ENCODE peak calls at places on chromosomes 4 and X, in seven cellular contexts. Q is HL-60, U is K562, G is MM.1S, C is left lung, A is psoas muscle, I is thyroid gland. S is an unnamed sample.

GRCh38 chrX:71171110-71171801 is 26.6 kb downstream of the NLGN3 start:
- DNase-seq in U (peak), A (no peak), Q (peak), I (no peak), C (no peak), G (no peak), S (peak)

GRCh38 chr4:6938237-6938636 is 28.6 kb downstream of the TBC1D14 start:
- DNase-seq in A (peak), G (no peak), I (no peak), U (no peak), Q (peak), C (peak), S (peak)

GRCh38 chrX:40085086-40085551 is 12.6 kb downstream of the BCOR start:
- DNase-seq in G (no peak), U (no peak), I (peak), Q (no peak), C (no peak), A (no peak), S (peak)

GRCh38 chrX:29348288-29348687 is 761.0 kb downstream of the IL1RAPL1 start:
- DNase-seq in G (no peak), Q (no peak), C (no peak), U (no peak), A (no peak), I (no peak), S (no peak)

GRCh38 chr4:173883821-173884220 is 353.8 kb upstream of the HAND2 start:
- DNase-seq in C (no peak), I (no peak), A (no peak), U (no peak), Q (no peak), G (no peak), S (no peak)

GRCh38 chr4:5683566-5683965 is 24.8 kb downstream of the EVC2 start:
- DNase-seq in C (no peak), A (no peak), U (peak), I (no peak), Q (no peak), G (no peak), S (no peak)

GRCh38 chr4:68773699-68774098 is 42.1 kb upstream of the UGT2B10 start:
- DNase-seq in G (no peak), Q (no peak), C (no peak), I (no peak), A (no peak), U (no peak), S (no peak)

GRCh38 chrX:104972737-104973136 is 247.8 kb downstream of the TEX13A start:
- DNase-seq in I (no peak), Q (no peak), U (no peak), G (no peak), A (no peak), C (no peak), S (no peak)

GRCh38 chr4:28744066-28744465 is 1883.4 kb downstream of the STIM2 start:
- DNase-seq in G (no peak), U (no peak), Q (no peak), C (no peak), I (no peak), A (no peak), S (no peak)

GRCh38 chr4:40721730-40722171 is 28.0 kb upstream of the NSUN7 start:
- DNase-seq in A (no peak), I (no peak), Q (no peak), U (no peak), G (no peak), C (no peak), S (no peak)

GRCh38 chrX:30620980-30621716 is 32.1 kb upstream of the GK start:
- DNase-seq in I (no peak), G (no peak), C (no peak), U (peak), A (no peak), Q (peak), S (peak)

GRCh38 chr4:144591401-144591800 is 54.6 kb upstream of the HHIP start:
- DNase-seq in U (no peak), G (no peak), A (no peak), C (peak), Q (no peak), I (peak), S (no peak)

GRCh38 chrX:70289168-70289792 is 447 bp downstream of the PDZD11 start:
- DNase-seq in Q (no peak), G (no peak), I (no peak), U (peak), C (no peak), A (no peak), S (no peak)

GRCh38 chrX:40755291-40756249 is 20.2 kb upstream of the MED14 start:
- DNase-seq in I (peak), Q (no peak), U (no peak), A (peak), C (no peak), G (no peak), S (peak)

GRCh38 chrX:130053236-130053635 is 57.1 kb downstream of the ELF4 start:
- DNase-seq in A (no peak), U (no peak), C (no peak), Q (no peak), I (no peak), G (no peak), S (no peak)

GRCh38 chrX:149145845-149146285 is 359.2 kb downstream of the IDS start:
- DNase-seq in C (no peak), A (no peak), I (no peak), G (no peak), U (peak), Q (no peak), S (no peak)

GRCh38 chr4:181933471-181933870 is 309.7 kb upstream of the TENM3 start:
- DNase-seq in U (no peak), C (no peak), I (no peak), Q (no peak), G (no peak), A (no peak), S (no peak)

GRCh38 chr4:124203613-124204284 is 508.8 kb downstream of the ANKRD50 start:
- DNase-seq in G (no peak), C (no peak), Q (no peak), U (no peak), I (no peak), A (no peak), S (no peak)

GRCh38 chr4:176526704-176527103 is 206.9 kb downstream of the SPCS3 start:
- DNase-seq in C (no peak), A (no peak), U (no peak), I (no peak), Q (no peak), G (no peak), S (no peak)

GRCh38 chr4:114879916-114880315 is 233.5 kb downstream of the NDST4 start:
- DNase-seq in I (no peak), Q (no peak), C (no peak), A (no peak), G (no peak), U (no peak), S (no peak)

GRCh38 chrX:79975605-79976004 is 38.9 kb upstream of the TBX22 start:
- DNase-seq in G (peak), A (no peak), U (no peak), C (no peak), Q (no peak), I (no peak), S (no peak)

GRCh38 chrX:41471786-41472185 is 24.6 kb downstream of the NYX start:
- DNase-seq in Q (no peak), C (no peak), G (no peak), A (no peak), I (peak), U (no peak), S (no peak)

GRCh38 chr4:26326791-26327190 is 6.0 kb downstream of the RBPJ start:
- DNase-seq in C (no peak), Q (no peak), U (no peak), A (no peak), I (no peak), G (no peak), S (no peak)

GRCh38 chr4:67204441-67204840 is 340.9 kb downstream of the CENPC start:
- DNase-seq in I (no peak), A (no peak), G (no peak), C (no peak), Q (no peak), U (peak), S (no peak)

GRCh38 chr4:98659106-98659592 is 738 bp upstream of the TSPAN5 start:
- DNase-seq in Q (no peak), A (no peak), U (no peak), G (no peak), C (no peak), I (peak), S (no peak)

GRCh38 chr4:184104419-184105101 is 113.1 kb downstream of the ENPP6 start:
- DNase-seq in U (no peak), C (no peak), G (no peak), A (no peak), I (no peak), Q (no peak), S (no peak)

GRCh38 chr4:8537041-8537461 is 43.1 kb upstream of the GPR78 start:
- DNase-seq in I (peak), Q (no peak), G (no peak), C (peak), U (peak), A (peak), S (peak)

GRCh38 chrX:110280954-110281353 is 36.9 kb downstream of the AMMECR1 start:
- DNase-seq in G (no peak), Q (no peak), C (no peak), I (no peak), U (no peak), A (no peak), S (no peak)

GRCh38 chr4:2352171-2352570 is 66.3 kb downstream of the ZFYVE28 start:
- DNase-seq in Q (no peak), I (no peak), U (no peak), C (no peak), G (no peak), A (no peak), S (peak)

GRCh38 chr4:22668301-22668700 is 24.4 kb upstream of the GBA3 start:
- DNase-seq in U (no peak), G (peak), A (no peak), I (no peak), C (no peak), Q (no peak), S (no peak)

GRCh38 chr4:176084769-176085168 is 19.1 kb downstream of the WDR17 start:
- DNase-seq in Q (no peak), G (no peak), A (no peak), C (no peak), I (no peak), U (no peak), S (no peak)

GRCh38 chrX:41875142-41875541 is 48.2 kb downstream of the CASK start:
- DNase-seq in I (no peak), G (no peak), A (no peak), Q (no peak), U (no peak), C (no peak), S (no peak)

GRCh38 chr4:153603835-153604234 is 80.2 kb upstream of the TLR2 start:
- DNase-seq in I (no peak), G (no peak), U (no peak), C (no peak), A (no peak), Q (no peak), S (no peak)

GRCh38 chr4:1540601-1541375 is 134.5 kb upstream of the NKX1-1 start:
- DNase-seq in Q (no peak), A (peak), I (no peak), U (peak), C (no peak), G (no peak), S (no peak)

GRCh38 chrX:641671-642435 is 11.3 kb downstream of the SHOX start:
- DNase-seq in Q (no peak), G (no peak), I (no peak), A (peak), U (no peak), C (no peak), S (no peak)

GRCh38 chr4:27248829-27249228 is 388.2 kb downstream of the STIM2 start:
- DNase-seq in I (no peak), A (no peak), U (no peak), G (no peak), C (no peak), Q (no peak), S (no peak)

DNA sequence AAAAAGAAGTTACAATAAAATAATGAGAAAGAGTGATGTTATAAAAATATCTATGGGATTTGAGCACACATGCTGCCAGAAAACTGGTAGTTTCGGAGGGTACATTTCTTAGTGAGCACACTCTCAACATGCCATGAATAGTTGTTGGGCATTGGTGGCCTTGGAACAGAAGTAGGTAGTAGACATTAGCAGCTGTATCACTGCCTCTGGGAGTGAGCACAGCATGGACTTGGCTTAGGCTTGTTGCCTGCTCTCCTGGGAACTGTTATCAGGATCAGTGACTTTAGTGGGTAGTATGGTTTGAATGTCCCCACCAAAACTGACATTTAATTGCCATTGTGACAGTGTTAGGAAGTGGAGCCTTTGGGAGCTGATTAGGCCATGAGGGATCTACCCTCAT is 13.3 kb upstream of the PDLIM3 start:
- DNase-seq in G (no peak), I (no peak), Q (no peak), C (no peak), A (no peak), U (no peak), S (no peak)
- H3K27ac ChIP-seq in G (no peak), I (no peak), Q (no peak), C (no peak), A (no peak), U (no peak), S (no peak)

GRCh38 chrX:19640063-19640462 is 124.8 kb upstream of the MAP3K15 start:
- DNase-seq in U (no peak), Q (no peak), A (no peak), I (peak), G (no peak), C (no peak), S (no peak)

GRCh38 chrX:19640693-19641374 is 125.5 kb upstream of the MAP3K15 start:
- DNase-seq in A (no peak), U (peak), C (no peak), I (peak), Q (no peak), G (no peak), S (no peak)

GRCh38 chrX:19642517-19643109 is 127.3 kb upstream of the MAP3K15 start:
- DNase-seq in A (no peak), Q (no peak), I (no peak), U (no peak), C (no peak), G (no peak), S (no peak)

GRCh38 chrX:19636989-19637388 is 121.7 kb upstream of the MAP3K15 start:
- DNase-seq in I (no peak), Q (no peak), U (no peak), G (no peak), C (no peak), A (no peak), S (no peak)

DNA sequence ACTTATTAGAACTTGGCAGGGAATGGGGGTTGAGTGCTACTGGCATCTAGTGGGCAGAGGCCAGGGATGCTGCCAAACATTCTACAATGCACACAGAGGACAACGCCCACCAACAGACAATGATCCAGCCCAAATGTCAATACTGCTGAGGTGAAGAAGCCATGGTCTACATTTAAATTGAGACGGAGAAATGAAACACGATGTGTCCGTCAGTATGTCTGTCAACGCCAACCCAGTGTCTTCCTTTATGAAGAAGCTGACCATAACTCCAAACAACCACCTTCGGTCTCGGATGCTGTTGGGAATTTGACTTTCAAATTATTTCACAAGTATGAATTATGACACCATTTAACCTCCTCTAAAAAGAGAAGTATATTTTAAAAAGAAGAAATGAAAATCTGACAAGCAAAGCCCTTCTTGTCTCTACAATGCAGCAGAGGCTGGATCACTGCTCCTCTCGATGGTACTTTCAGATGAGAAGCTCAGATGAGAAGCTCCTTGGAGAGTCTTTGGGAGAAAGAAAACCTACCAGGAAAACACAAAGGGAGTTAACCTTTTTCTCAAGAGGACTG is 123.7 kb upstream of the MAP3K15 start:
- DNase-seq in G (no peak), U (no peak), I (no peak), C (no peak), A (no peak), Q (no peak), S (no peak)
- H3K4me3 ChIP-seq in G (no peak), U (no peak), I (no peak), C (no peak), A (no peak), Q (no peak), S (no peak)

DNA sequence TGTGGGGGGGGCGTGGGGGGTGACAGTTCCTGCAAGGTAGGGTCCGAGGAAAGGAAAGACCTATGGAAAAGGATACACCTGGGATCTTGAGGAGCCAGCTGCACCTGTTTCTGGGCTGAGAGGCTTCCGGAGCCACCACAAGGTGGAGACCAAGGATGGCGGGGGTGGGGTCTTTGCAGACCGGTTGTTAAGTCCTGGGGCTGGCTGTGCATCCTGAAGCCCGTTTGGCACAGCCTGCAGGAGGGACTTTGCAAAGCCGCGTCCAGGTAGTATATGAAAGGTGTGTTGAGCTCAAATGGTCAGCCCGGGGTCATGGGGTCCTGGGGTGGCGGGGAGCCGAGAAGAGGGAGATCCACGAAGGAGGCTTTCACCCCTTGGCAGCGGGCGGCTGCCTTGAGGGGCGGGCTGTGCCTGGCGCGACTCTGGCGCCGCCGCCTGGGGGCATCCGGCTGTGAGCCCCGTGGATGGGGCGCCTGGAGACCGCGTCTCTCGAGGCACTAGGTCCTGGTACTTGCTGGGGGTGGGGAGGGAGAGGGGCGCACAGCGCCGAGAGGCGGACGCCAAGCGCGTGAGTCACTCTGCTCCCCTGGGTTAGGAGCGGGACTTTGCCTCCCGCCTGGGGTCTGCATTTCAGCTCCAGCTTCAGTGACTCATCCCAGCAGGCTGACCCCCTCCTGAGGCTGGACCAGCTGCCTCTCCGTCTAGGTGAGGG is 58.2 kb upstream of the DYNLT3 start:
- DNase-seq in C (peak), A (no peak), U (peak), I (no peak), G (no peak), Q (no peak), S (peak)
- TF ChIP-seq CTCF in C (no peak), A (no peak), U (no peak), I (no peak), G (peak), Q (no peak), S (no peak)

GRCh38 chrX:85052207-85052606 is 48.5 kb downstream of the APOOL start:
- DNase-seq in U (no peak), C (no peak), G (no peak), A (no peak), I (no peak), Q (no peak), S (no peak)
- H3K27ac ChIP-seq in U (no peak), C (no peak), G (no peak), A (no peak), I (no peak), Q (no peak), S (no peak)

GRCh38 chr4:129167640-129168260 is 71.8 kb downstream of the C4orf33 start:
- DNase-seq in C (no peak), I (peak), G (no peak), A (no peak), U (peak), Q (no peak), S (no peak)
- H3K4me3 ChIP-seq in C (no peak), I (no peak), G (no peak), A (no peak), U (no peak), Q (no peak), S (no peak)

DNA sequence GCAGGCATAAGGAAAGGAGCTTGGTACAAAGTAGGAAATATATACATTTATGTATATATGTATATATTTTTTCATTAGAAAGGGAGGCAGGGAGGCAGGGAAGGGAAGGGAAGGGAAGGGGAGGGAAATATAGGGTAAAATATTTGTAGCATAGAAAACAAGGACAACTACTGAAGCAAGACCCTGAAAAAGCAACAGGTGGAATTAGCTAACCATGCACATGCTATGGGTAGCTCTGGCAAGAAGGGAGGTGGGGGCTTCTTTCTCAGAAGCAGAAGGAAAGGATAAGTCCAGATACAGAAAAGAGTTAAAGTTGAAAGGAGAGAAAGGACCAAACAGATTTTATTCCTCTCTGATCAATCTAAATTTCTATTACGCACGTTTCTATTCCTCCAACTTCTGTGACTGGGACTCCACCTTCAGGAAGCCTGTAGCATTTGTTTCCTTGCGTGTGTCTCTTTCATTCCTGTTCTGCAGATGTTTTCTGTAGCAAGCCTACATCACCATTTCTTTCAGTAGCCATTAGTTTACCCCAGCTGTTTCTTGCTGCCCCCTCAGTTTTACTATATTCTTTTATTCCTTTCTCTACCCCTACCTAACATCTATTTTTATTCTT is 82.9 kb downstream of the OR13H1 start:
- DNase-seq in C (no peak), U (peak), G (no peak), I (no peak), A (no peak), Q (no peak), S (no peak)
- TF ChIP-seq CTCF in C (no peak), U (peak), G (no peak), I (no peak), A (no peak), Q (no peak), S (no peak)

GRCh38 chr4:118898221-118898620 is 9.6 kb downstream of the SYNPO2 start:
- DNase-seq in G (no peak), I (no peak), Q (no peak), A (no peak), U (no peak), C (no peak), S (no peak)

GRCh38 chr4:118904418-118904817 is 15.8 kb downstream of the SYNPO2 start:
- DNase-seq in A (no peak), Q (no peak), C (no peak), G (no peak), U (no peak), I (no peak), S (no peak)

GRCh38 chr4:118894034-118894433 is 5.4 kb downstream of the SYNPO2 start:
- DNase-seq in Q (no peak), A (no peak), G (no peak), U (no peak), C (no peak), I (no peak), S (no peak)

DNA sequence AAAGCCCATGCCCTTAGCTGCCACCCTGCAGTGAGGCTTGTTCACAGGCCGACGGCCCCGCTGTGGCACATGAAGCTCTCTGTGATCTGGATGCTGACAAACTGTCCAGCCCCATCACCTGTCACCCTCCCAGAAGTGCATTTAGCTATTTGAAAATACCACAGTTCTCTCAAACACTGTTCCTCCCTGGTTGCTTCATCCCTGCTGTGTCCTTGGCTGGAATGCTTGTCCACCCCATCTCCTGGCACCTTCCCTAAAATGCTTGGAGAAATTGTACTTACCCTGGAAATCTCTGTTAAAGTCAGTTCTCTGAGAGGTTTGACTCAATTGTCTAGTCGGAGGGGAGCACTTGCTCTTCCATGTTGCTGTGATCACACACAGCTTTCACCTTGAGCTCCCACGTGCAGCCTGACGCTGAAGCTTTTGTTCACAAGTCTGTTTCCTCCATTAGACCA is 10.1 kb downstream of the SYNPO2 start:
- DNase-seq in C (no peak), G (no peak), Q (no peak), I (no peak), U (no peak), A (peak), S (no peak)
- H3K27ac ChIP-seq in C (no peak), G (no peak), Q (no peak), I (no peak), U (no peak), A (peak), S (no peak)